ENCODE peak calls at places on chromosomes 11 and 22, in six cellular contexts. E is epithelial cell of esophagus; J is tibial artery; S is CD8-positive, alpha-beta T cell; L is fibroblast of pulmonary artery; B is heart right ventricle. R is an unnamed sample.

GRCh38 chr11:65112551-65113360 is 1.1 kb downstream of the TM7SF2 start:
- DNase-seq in E (peak; percentile 55), B (peak; percentile 74), J (no peak), L (peak; percentile 42), S (peak; percentile 66), R (peak; percentile 79)

GRCh38 chr11:28621648-28622215 is 513.5 kb downstream of the METTL15 start:
- DNase-seq in L (peak; percentile 47), E (no peak), B (no peak), J (no peak), S (no peak), R (no peak)

GRCh38 chr11:61972112-61972795 is 4.8 kb upstream of the FTH1 start:
- DNase-seq in B (no peak), L (no peak), J (peak; percentile 56), S (no peak), E (no peak), R (peak; percentile 65)

GRCh38 chr11:62433553-62434301 is 14.9 kb downstream of the SCGB1A1 start:
- DNase-seq in B (no peak), L (no peak), S (no peak), J (no peak), E (no peak), R (no peak)

GRCh38 chr11:47923667-47924066 is 56.7 kb upstream of the PTPRJ start:
- DNase-seq in L (peak; percentile 47), J (peak; percentile 71), S (no peak), E (no peak), B (peak; percentile 30), R (no peak)

GRCh38 chr11:59175104-59175503 is 3.2 kb downstream of the DTX4 start:
- DNase-seq in B (no peak), E (no peak), J (no peak), L (no peak), S (no peak), R (no peak)

GRCh38 chr11:127458561-127458960 is 458.0 kb upstream of the KIRREL3 start:
- DNase-seq in E (no peak), B (no peak), S (no peak), J (no peak), L (no peak), R (no peak)

GRCh38 chr11:123429336-123429735 is 733 bp upstream of the GRAMD1B start:
- DNase-seq in L (no peak), J (no peak), B (no peak), E (peak; percentile 54), S (no peak), R (no peak)

GRCh38 chr11:78417175-78417887 is at the start of gene GAB2:
- DNase-seq in J (peak; percentile 75), S (peak; percentile 11), E (peak; percentile 41), L (no peak), B (no peak), R (no peak)

GRCh38 chr11:44066732-44067131 is 662 bp downstream of the ACCS start:
- DNase-seq in J (no peak), B (no peak), L (peak; percentile 80), S (no peak), E (peak; percentile 79), R (no peak)

GRCh38 chr11:70415642-70416395 is 17.5 kb downstream of the CTTN start:
- DNase-seq in L (no peak), E (no peak), J (no peak), B (no peak), S (no peak), R (no peak)

GRCh38 chr11:70413151-70413550 is 14.8 kb downstream of the CTTN start:
- DNase-seq in E (no peak), L (no peak), J (no peak), S (no peak), B (no peak), R (no peak)

GRCh38 chr11:70414341-70415100 is 16.2 kb downstream of the CTTN start:
- DNase-seq in E (no peak), J (no peak), L (no peak), S (no peak), B (no peak), R (no peak)

GRCh38 chr11:70416881-70417280 is 18.6 kb downstream of the CTTN start:
- DNase-seq in L (no peak), J (no peak), B (no peak), S (no peak), E (no peak), R (no peak)

DNA sequence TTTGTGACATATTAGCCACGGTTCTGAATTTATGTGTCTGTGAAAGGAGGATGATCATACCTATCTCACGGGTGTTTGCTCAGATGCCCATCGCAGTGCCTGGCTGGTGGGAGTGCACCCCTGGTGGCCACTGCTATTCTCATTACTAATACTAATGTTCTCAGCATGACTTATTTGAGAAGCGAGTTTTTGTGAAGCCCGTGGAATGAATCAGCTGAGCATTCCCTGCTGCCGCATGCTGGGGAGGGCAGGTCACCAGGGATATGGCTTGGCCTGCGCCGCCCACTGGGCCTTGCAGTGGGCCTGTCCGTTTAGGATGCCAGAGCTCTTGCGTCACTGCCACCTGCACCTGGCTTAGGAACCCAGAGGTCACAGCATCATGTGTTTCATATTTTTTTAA is 16.8 kb downstream of the CTTN start:
- DNase-seq in S (no peak), L (peak; percentile 20), E (no peak), J (no peak), B (no peak), R (no peak)
- TF ChIP-seq CTCF in S (no peak), L (peak; percentile 24), E (no peak), J (no peak), B (no peak), R (no peak)

GRCh38 chr22:49966041-49966715 is 5.6 kb downstream of the PIM3 start:
- DNase-seq in B (peak; percentile 9), E (no peak), S (no peak), J (no peak), L (no peak), R (peak; percentile 67)
- H3K4me3 ChIP-seq in B (no peak overlapping the region), E (no peak overlapping the region), S (no peak overlapping the region), J (no peak overlapping the region), L (no peak overlapping the region), R (no peak overlapping the region)

GRCh38 chr11:14357843-14358728 is 897 bp downstream of the RRAS2 start:
- DNase-seq in E (peak; percentile 81), B (peak; percentile 54), S (peak; percentile 11), L (peak; percentile 72), J (peak; percentile 75), R (peak; percentile 72)
- TF ChIP-seq CTCF in E (no peak), B (peak; percentile 7), S (no peak), L (no peak), J (no peak), R (no peak)

GRCh38 chr11:115500547-115501503 is 3.4 kb downstream of the CADM1 start:
- DNase-seq in E (no peak), J (no peak), S (no peak), L (no peak), B (no peak), R (no peak)
- H3K4me3 ChIP-seq in E (no peak overlapping the region), J (no peak overlapping the region), S (no peak overlapping the region), L (no peak overlapping the region), B (no peak overlapping the region), R (no peak overlapping the region)

GRCh38 chr11:1310315-1310687 is 869 bp upstream of the TOLLIP start:
- DNase-seq in L (no peak), B (no peak), J (no peak), E (no peak), S (no peak), R (no peak)

GRCh38 chr11:1309498-1310314 is at the start of gene TOLLIP:
- DNase-seq in E (peak; percentile 90), B (peak; percentile 98), J (peak; percentile 98), S (peak; percentile 98), L (peak; percentile 92), R (peak; percentile 97)

GRCh38 chr11:1308745-1309497 is 511 bp downstream of the TOLLIP start:
- DNase-seq in J (peak; percentile 72), B (no peak), S (no peak), L (no peak), E (peak; percentile 27), R (no peak)

GRCh38 chr11:1307998-1308744 is 1.3 kb downstream of the TOLLIP start:
- DNase-seq in S (no peak), J (no peak), E (peak; percentile 59), B (peak; percentile 11), L (no peak), R (no peak)

GRCh38 chr11:1310772-1311468 is 1.5 kb upstream of the TOLLIP start:
- DNase-seq in S (peak; percentile 36), L (no peak), B (peak; percentile 22), E (no peak), J (no peak), R (no peak)
- TF ChIP-seq CTCF in S (no peak), L (no peak), B (no peak), E (no peak), J (no peak), R (no peak)

DNA sequence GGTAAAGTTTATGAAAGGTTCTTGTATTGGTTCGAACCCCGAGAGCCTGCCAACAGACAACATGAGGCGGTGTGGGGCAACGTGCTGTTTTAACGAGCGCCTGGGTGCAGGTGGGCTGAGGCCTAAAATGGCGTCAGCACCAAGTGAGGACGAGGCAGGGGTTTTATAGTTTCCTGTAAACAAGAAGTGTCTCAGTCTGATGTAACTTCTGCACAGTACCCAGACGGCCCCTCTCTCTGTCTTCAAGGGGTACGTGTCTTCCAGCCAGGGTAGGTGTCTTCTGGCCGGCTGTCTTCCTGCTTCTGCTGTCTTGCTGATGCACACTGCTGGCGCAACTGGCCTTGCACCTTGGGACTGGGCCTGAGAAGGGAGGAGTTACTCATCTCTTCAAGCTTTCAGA is 2.7 kb downstream of the PPFIBP2 start:
- DNase-seq in B (no peak), E (no peak), L (no peak), S (peak; percentile 23), J (no peak), R (no peak)
- H3K4me3 ChIP-seq in B (no peak overlapping the region), E (no peak overlapping the region), L (no peak overlapping the region), S (no peak overlapping the region), J (no peak overlapping the region), R (no peak overlapping the region)

DNA sequence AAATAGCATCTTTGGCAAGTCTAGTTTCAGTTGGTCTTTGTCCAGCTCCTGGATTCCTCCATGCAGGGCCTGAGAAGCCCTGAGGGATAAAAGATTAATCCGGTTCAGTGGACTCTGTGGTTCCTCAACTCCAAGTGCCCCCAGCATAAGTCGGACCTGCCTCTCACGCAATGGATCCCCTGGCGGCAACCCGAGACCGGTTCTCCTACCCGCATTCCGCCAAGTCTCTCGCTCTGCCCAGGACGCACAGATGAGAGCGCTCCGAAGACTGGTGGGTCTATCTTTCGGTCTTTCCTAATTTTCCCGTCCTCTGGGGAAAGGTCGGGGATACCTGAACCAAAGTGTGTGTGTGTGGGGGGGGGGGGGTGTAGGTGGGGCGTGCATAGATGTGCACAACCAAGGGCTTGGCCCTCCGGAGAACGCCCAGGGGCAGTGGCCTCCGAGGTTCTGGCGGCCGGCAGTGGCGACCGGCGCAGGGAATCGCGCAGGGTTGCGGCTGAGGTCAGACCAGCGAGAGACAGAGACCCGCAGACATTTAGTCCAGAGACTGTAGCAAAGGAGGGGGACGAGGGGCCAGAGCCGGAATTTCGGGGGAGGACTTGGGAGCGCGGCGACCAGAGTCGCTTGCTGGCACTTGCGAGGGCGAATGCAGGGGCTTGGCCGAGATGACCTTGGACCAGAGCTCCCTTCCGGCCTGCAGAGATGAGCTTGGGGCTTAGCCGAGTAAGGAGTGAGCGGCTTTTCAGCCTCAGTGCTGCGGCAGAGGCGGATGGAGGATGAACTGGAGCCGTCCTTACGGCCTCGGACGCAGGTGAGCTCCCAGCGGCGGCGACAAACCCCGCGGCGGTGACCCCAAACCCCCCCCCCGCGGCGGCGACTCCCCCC is 712 bp upstream of the SLC2A11 start:
- DNase-seq in E (peak; percentile 47), J (no peak), S (no peak), B (peak; percentile 54), L (peak; percentile 41), R (no peak)
- TF ChIP-seq CTCF in E (peak; percentile 24), J (no peak), S (no peak), B (peak; percentile 14), L (peak; percentile 12), R (peak; percentile 11)